ENCODE peak calls at places on chromosomes 11 and 22, in six cellular contexts. U is H1, V is breast epithelium, O is suprapubic skin, Y is HCT116, P is transverse colon. Q is an unnamed sample.

GRCh38 chr11:43360361-43361032 is 1.8 kb downstream of the TTC17 start:
- DNase-seq in O (no peak), Y (no peak), U (no peak), P (no peak), V (no peak), Q (no peak)

GRCh38 chr11:86954288-86955110 is 696 bp downstream of the FZD4 start:
- DNase-seq in O (no peak), U (no peak), Y (no peak), V (no peak), P (peak; percentile 14), Q (no peak)

GRCh38 chr11:92844197-92844596 is 125.3 kb upstream of the MTNR1B start:
- DNase-seq in P (no peak), Y (no peak), O (no peak), U (no peak), V (no peak), Q (no peak)

GRCh38 chr11:12090761-12091261 is 19.6 kb upstream of the MICAL2 start:
- DNase-seq in Y (peak; percentile 73), V (no peak), P (peak; percentile 89), U (no peak), O (no peak), Q (no peak)

GRCh38 chr22:23847991-23848864 is 9.4 kb upstream of the DERL3 start:
- DNase-seq in O (no peak), V (no peak), U (no peak), Y (no peak), P (peak; percentile 56), Q (no peak)

GRCh38 chr11:101428918-101429317 is 154.9 kb downstream of the TRPC6 start:
- DNase-seq in V (no peak), O (no peak), P (no peak), Y (peak; percentile 29), U (no peak), Q (no peak)

GRCh38 chr11:67118059-67118766 is 850 bp upstream of the KDM2A start:
- DNase-seq in P (peak; percentile 50), U (no peak), Y (no peak), O (peak; percentile 84), V (peak; percentile 48), Q (no peak)

GRCh38 chr11:14041040-14041439 is 78.5 kb downstream of the SPON1 start:
- DNase-seq in V (no peak), U (no peak), Y (peak; percentile 22), P (no peak), O (no peak), Q (no peak)

GRCh38 chr11:28420099-28420498 is 311.9 kb downstream of the METTL15 start:
- DNase-seq in V (no peak), U (no peak), O (no peak), Y (no peak), P (no peak), Q (no peak)

GRCh38 chr11:2903672-2904011 is 18.1 kb upstream of the CDKN1C start:
- DNase-seq in O (no peak), Y (no peak), U (no peak), V (no peak), P (peak; percentile 79), Q (no peak)

GRCh38 chr11:107009190-107009589 is 9.1 kb downstream of the GUCY1A2 start:
- DNase-seq in P (no peak), V (no peak), U (no peak), Y (no peak), O (no peak), Q (no peak)
- TF ChIP-seq POLR2AphosphoS5 in P (no peak), V (no peak), U (no peak), Y (no peak), O (no peak), Q (no peak)

GRCh38 chr22:39520874-39521857 is 804 bp downstream of the ATF4 start:
- DNase-seq in V (peak; percentile 69), Y (no peak), U (no peak), P (peak; percentile 84), O (peak; percentile 89), Q (peak; percentile 72)

GRCh38 chr22:39520054-39520873 is at the start of gene ATF4:
- DNase-seq in O (peak; percentile 99), Y (peak; percentile 99), U (peak; percentile 96), P (peak; percentile 98), V (peak; percentile 98), Q (peak; percentile 99)

GRCh38 chr22:39524753-39525657 is 4.6 kb downstream of the ATF4 start:
- DNase-seq in V (no peak), O (no peak), Y (no peak), U (no peak), P (no peak), Q (no peak)

GRCh38 chr22:39524089-39524752 is 3.9 kb downstream of the ATF4 start:
- DNase-seq in Y (no peak), U (no peak), P (no peak), O (no peak), V (no peak), Q (no peak)

GRCh38 chr22:39522567-39523300 is 2.4 kb downstream of the ATF4 start:
- DNase-seq in P (peak; percentile 69), O (no peak), V (no peak), Y (no peak), U (no peak), Q (peak; percentile 55)
- TF ChIP-seq POLR2AphosphoS5 in P (peak; percentile 54), O (no peak), V (peak; percentile 25), Y (peak; percentile 89), U (peak; percentile 90), Q (peak; percentile 96)

GRCh38 chr11:34052036-34052607 is 591 bp downstream of the CAPRIN1 start:
- DNase-seq in U (peak; percentile 53), P (peak; percentile 93), Y (peak; percentile 64), O (peak; percentile 93), V (peak; percentile 68), Q (peak; percentile 91)
- TF ChIP-seq POLR2AphosphoS5 in U (peak; percentile 88), P (peak; percentile 79), Y (peak; percentile 74), O (peak; percentile 44), V (peak; percentile 65), Q (peak; percentile 67)

GRCh38 chr22:36781656-36782627 is 6.0 kb upstream of the IFT27 start:
- DNase-seq in O (peak; percentile 86), U (peak; percentile 73), V (peak; percentile 69), P (peak; percentile 88), Y (peak; percentile 57), Q (peak; percentile 57)
- TF ChIP-seq POLR2AphosphoS5 in O (no peak), U (no peak), V (peak; percentile 29), P (no peak), Y (no peak), Q (no peak)

GRCh38 chr22:32531955-32532818 is 57.6 kb downstream of the FBXO7 start:
- DNase-seq in U (peak; percentile 62), P (peak; percentile 51), O (peak; percentile 96), Y (no peak), V (peak; percentile 88), Q (no peak)
- TF ChIP-seq POLR2AphosphoS5 in U (peak; percentile 34), P (no peak), O (peak; percentile 48), Y (no peak), V (peak; percentile 70), Q (no peak)

DNA sequence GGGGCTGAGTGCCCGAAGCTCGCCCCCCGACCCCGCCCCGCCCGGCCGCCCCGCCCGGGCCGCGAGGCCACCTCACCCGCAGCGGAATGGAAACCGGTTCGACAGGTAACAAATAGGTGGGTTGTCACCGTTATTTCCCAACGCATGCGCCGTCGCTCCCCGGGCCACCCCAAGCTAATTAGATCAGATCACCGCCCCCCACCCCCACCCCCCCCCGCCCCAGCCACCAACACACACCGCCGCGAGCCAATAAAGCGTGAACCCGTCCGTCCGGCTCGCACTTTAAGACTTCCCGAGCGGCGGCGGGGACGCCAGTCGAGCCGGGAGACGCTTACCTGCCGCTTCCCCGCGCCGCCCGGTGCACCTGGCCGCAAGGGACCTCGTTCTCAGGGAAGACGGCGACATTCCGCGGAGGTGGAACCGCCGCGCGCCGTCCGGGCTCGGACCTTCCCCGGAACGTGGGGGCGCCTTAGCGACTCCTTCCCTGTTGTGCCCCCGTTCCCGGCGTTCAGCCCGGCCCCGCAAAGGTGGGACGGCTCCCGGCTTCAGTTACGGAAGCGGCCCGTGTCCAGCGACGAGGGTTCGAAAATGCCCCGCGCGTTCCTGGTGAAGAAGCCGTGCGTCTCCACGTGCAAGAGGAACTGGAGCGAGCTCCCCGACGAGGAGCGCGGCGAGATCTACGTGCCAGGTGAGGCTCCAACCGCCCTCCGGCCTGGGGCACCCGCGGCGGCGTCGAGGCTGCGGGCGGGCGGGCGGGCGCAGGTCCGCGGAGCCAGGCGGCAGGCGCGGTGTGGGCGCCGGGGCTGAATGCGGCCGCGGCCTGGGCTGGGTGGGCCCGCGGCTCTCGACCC is at the start of gene OVOL1:
- DNase-seq in Y (peak; percentile 56), P (peak; percentile 91), V (peak; percentile 67), O (peak; percentile 80), U (no peak), Q (peak; percentile 35)
- TF ChIP-seq POLR2AphosphoS5 in Y (peak; percentile 91), P (peak; percentile 96), V (peak; percentile 36), O (no peak), U (peak; percentile 16), Q (no peak)

DNA sequence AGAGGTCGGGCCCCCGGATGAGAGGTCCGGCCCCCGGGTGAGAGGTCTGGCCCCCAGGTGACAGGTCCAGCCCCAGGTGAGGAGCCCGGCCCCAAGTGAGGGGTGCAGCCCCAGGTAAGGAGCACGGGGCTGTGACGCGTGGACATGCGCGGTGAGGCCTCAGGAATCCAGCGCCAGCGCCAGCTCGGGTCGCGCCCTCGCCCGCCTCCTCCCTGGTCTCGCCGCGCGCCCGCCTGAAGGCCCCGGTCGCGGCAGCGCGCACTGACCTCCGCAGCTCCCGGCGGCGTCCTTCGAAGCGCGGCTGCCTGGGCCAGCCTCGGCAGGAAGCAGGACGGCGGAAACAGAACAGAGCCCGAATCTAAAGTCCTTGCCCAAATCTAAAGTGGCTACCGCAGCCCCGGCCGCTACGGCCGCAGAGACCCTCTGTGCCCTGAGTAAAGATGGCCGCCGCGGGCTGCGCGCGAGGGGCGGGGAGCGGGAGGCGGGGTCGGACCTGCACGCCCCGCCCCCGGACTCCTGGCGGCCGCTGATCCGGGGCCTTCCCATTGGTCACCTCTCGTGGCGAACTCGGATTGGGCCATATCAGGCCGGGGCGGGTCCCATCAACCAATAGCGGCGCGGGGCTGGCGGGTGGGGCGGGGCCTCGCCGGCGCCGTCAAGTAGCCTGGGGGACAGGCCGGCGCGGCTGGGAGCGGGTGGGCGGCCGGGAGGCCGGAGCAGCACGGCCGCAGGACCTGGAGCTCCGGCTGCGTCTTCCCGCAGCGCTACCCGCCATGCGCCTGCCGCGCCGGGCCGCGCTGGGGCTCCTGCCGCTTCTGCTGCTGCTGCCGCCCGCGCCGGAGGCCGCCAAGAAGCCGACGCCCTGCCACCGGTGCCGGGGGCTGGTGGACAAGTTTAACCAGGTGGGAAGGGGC is at the start of the genes ALG12 and CRELD2:
- DNase-seq in Y (peak; percentile 87), U (peak; percentile 84), P (peak; percentile 98), O (peak; percentile 99), V (peak; percentile 98), Q (peak; percentile 91)
- TF ChIP-seq POLR2AphosphoS5 in Y (peak; percentile 59), U (peak; percentile 39), P (peak; percentile 57), O (no peak), V (peak; percentile 72), Q (peak; percentile 28)

Q was measured in HL-60.